ENCODE peak calls at places on chromosomes 3 and 15, in eight cellular contexts. One of them, this sample, is unnamed.

GRCh38 chr3:159824341-159824740 is 164.3 kb upstream of the IL12A start:
- DNase-seq in right cardiac atrium: no peak
- DNase-seq in tibial artery: no peak
- DNase-seq in left ventricle myocardium inferior: no peak
- DNase-seq in mammary epithelial cell: peak
- DNase-seq in colonic mucosa: peak
- DNase-seq in GM23338: no peak
- DNase-seq in psoas muscle: no peak
- DNase-seq in this sample: peak

GRCh38 chr3:120348065-120348980 is 831 bp downstream of the LRRC58 start:
- DNase-seq in right cardiac atrium: no peak
- DNase-seq in tibial artery: no peak
- DNase-seq in left ventricle myocardium inferior: no peak
- DNase-seq in mammary epithelial cell: peak
- DNase-seq in colonic mucosa: peak
- DNase-seq in GM23338: peak
- DNase-seq in psoas muscle: no peak
- DNase-seq in this sample: no peak

GRCh38 chr3:122893282-122893681 is 98.4 kb downstream of the SLC49A4 start:
- DNase-seq in right cardiac atrium: no peak
- DNase-seq in tibial artery: no peak
- DNase-seq in left ventricle myocardium inferior: no peak
- DNase-seq in mammary epithelial cell: peak
- DNase-seq in colonic mucosa: no peak
- DNase-seq in GM23338: peak
- DNase-seq in psoas muscle: no peak
- DNase-seq in this sample: no peak

GRCh38 chr15:31458591-31458990 is 132.0 kb downstream of the KLF13 start:
- DNase-seq in right cardiac atrium: no peak
- DNase-seq in tibial artery: peak
- DNase-seq in left ventricle myocardium inferior: no peak
- DNase-seq in mammary epithelial cell: no peak
- DNase-seq in colonic mucosa: no peak
- DNase-seq in GM23338: no peak
- DNase-seq in psoas muscle: no peak
- DNase-seq in this sample: no peak

GRCh38 chr15:73965094-73965729 is 26.9 kb downstream of the STOML1 start:
- DNase-seq in right cardiac atrium: no peak
- DNase-seq in tibial artery: peak
- DNase-seq in left ventricle myocardium inferior: no peak
- DNase-seq in mammary epithelial cell: no peak
- DNase-seq in colonic mucosa: no peak
- DNase-seq in GM23338: peak
- DNase-seq in psoas muscle: no peak
- DNase-seq in this sample: no peak

GRCh38 chr3:160477750-160478149 is 28.2 kb upstream of the TRIM59 start:
- DNase-seq in right cardiac atrium: no peak
- DNase-seq in tibial artery: no peak
- DNase-seq in left ventricle myocardium inferior: no peak
- DNase-seq in mammary epithelial cell: no peak
- DNase-seq in colonic mucosa: no peak
- DNase-seq in GM23338: no peak
- DNase-seq in psoas muscle: no peak
- DNase-seq in this sample: no peak

GRCh38 chr3:30826381-30827061 is 67.9 kb downstream of the GADL1 start:
- DNase-seq in right cardiac atrium: no peak
- DNase-seq in tibial artery: no peak
- DNase-seq in left ventricle myocardium inferior: no peak
- DNase-seq in mammary epithelial cell: no peak
- DNase-seq in colonic mucosa: no peak
- DNase-seq in GM23338: no peak
- DNase-seq in psoas muscle: no peak
- DNase-seq in this sample: no peak

GRCh38 chr15:79091204-79091867 is 756 bp upstream of the RASGRF1 start:
- DNase-seq in right cardiac atrium: no peak
- DNase-seq in tibial artery: peak
- DNase-seq in left ventricle myocardium inferior: no peak
- DNase-seq in mammary epithelial cell: peak
- DNase-seq in colonic mucosa: no peak
- DNase-seq in GM23338: peak
- DNase-seq in psoas muscle: no peak
- DNase-seq in this sample: no peak

GRCh38 chr15:29123171-29123570 is 146.5 kb downstream of the NSMCE3 start:
- DNase-seq in right cardiac atrium: no peak
- DNase-seq in tibial artery: no peak
- DNase-seq in left ventricle myocardium inferior: peak
- DNase-seq in mammary epithelial cell: no peak
- DNase-seq in colonic mucosa: no peak
- DNase-seq in GM23338: no peak
- DNase-seq in psoas muscle: no peak
- DNase-seq in this sample: no peak

GRCh38 chr15:67173015-67173414 is 81.4 kb downstream of the AAGAB start:
- DNase-seq in right cardiac atrium: peak
- DNase-seq in tibial artery: peak
- DNase-seq in left ventricle myocardium inferior: no peak
- DNase-seq in mammary epithelial cell: no peak
- DNase-seq in colonic mucosa: no peak
- DNase-seq in GM23338: no peak
- DNase-seq in psoas muscle: no peak
- DNase-seq in this sample: no peak

GRCh38 chr3:32963871-32964270 is 12.4 kb downstream of the CCR4 start:
- DNase-seq in right cardiac atrium: no peak
- DNase-seq in tibial artery: no peak
- DNase-seq in left ventricle myocardium inferior: no peak
- DNase-seq in mammary epithelial cell: peak
- DNase-seq in colonic mucosa: no peak
- DNase-seq in GM23338: no peak
- DNase-seq in psoas muscle: no peak
- DNase-seq in this sample: peak

GRCh38 chr3:154898916-154899315 is 181.2 kb upstream of the MME start:
- DNase-seq in right cardiac atrium: no peak
- DNase-seq in tibial artery: no peak
- DNase-seq in left ventricle myocardium inferior: no peak
- DNase-seq in mammary epithelial cell: no peak
- DNase-seq in colonic mucosa: no peak
- DNase-seq in GM23338: no peak
- DNase-seq in psoas muscle: no peak
- DNase-seq in this sample: no peak

GRCh38 chr3:168424059-168424765 is 328.5 kb upstream of the GOLIM4 start:
- DNase-seq in right cardiac atrium: no peak
- DNase-seq in tibial artery: no peak
- DNase-seq in left ventricle myocardium inferior: no peak
- DNase-seq in mammary epithelial cell: no peak
- DNase-seq in colonic mucosa: no peak
- DNase-seq in GM23338: no peak
- DNase-seq in psoas muscle: no peak
- DNase-seq in this sample: no peak

GRCh38 chr3:159879598-159879997 is 109.0 kb upstream of the IL12A start:
- DNase-seq in right cardiac atrium: no peak
- DNase-seq in tibial artery: no peak
- DNase-seq in left ventricle myocardium inferior: no peak
- DNase-seq in mammary epithelial cell: no peak
- DNase-seq in colonic mucosa: no peak
- DNase-seq in GM23338: no peak
- DNase-seq in psoas muscle: no peak
- DNase-seq in this sample: no peak

GRCh38 chr3:156409694-156410093 is 145.2 kb downstream of the SSR3 start:
- DNase-seq in right cardiac atrium: no peak
- DNase-seq in tibial artery: no peak
- DNase-seq in left ventricle myocardium inferior: no peak
- DNase-seq in mammary epithelial cell: no peak
- DNase-seq in colonic mucosa: no peak
- DNase-seq in GM23338: no peak
- DNase-seq in psoas muscle: no peak
- DNase-seq in this sample: no peak

DNA sequence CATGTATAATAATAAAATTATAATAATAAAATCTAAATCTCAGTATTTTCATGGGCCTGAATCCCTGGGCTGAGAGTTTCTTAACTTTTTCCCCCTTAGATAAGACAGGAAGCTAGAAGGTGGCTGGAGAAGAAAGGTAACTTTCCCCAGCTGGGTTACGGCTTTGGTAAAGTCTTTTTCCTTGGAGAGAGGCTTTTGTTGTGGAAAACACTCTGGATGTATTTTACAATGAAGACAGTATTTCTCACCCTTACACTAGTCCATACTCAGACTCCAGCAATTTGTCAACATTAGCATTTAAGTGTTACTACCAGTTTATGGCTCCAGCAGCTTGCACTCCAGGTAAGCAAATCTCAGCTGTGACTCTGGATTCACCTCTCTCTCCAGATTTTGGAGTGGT is 34.9 kb downstream of the APH1B start:
- DNase-seq in right cardiac atrium: no peak
- DNase-seq in tibial artery: no peak
- DNase-seq in left ventricle myocardium inferior: no peak
- DNase-seq in mammary epithelial cell: no peak
- DNase-seq in colonic mucosa: no peak
- DNase-seq in GM23338: peak
- DNase-seq in psoas muscle: no peak
- DNase-seq in this sample: no peak
- H3K27ac ChIP-seq in right cardiac atrium: no peak
- H3K27ac ChIP-seq in tibial artery: no peak
- H3K27ac ChIP-seq in left ventricle myocardium inferior: no peak
- H3K27ac ChIP-seq in mammary epithelial cell: no peak
- H3K27ac ChIP-seq in colonic mucosa: no peak
- H3K27ac ChIP-seq in GM23338: peak
- H3K27ac ChIP-seq in psoas muscle: no peak
- H3K27ac ChIP-seq in this sample: no peak

GRCh38 chr3:184378650-184379374 is 805 bp upstream of the THPO start:
- DNase-seq in right cardiac atrium: no peak
- DNase-seq in tibial artery: peak
- DNase-seq in left ventricle myocardium inferior: no peak
- DNase-seq in mammary epithelial cell: no peak
- DNase-seq in colonic mucosa: no peak
- DNase-seq in GM23338: no peak
- DNase-seq in psoas muscle: no peak
- DNase-seq in this sample: no peak

GRCh38 chr3:184379375-184380209 is at the start of gene CHRD:
- DNase-seq in right cardiac atrium: peak
- DNase-seq in tibial artery: peak
- DNase-seq in left ventricle myocardium inferior: peak
- DNase-seq in mammary epithelial cell: no peak
- DNase-seq in colonic mucosa: no peak
- DNase-seq in GM23338: no peak
- DNase-seq in psoas muscle: peak
- DNase-seq in this sample: no peak

GRCh38 chr3:184380627-184381260 is 890 bp downstream of the CHRD start:
- DNase-seq in right cardiac atrium: no peak
- DNase-seq in tibial artery: no peak
- DNase-seq in left ventricle myocardium inferior: no peak
- DNase-seq in mammary epithelial cell: no peak
- DNase-seq in colonic mucosa: no peak
- DNase-seq in GM23338: no peak
- DNase-seq in psoas muscle: no peak
- DNase-seq in this sample: no peak

GRCh38 chr3:184381261-184382224 is 1.7 kb downstream of the CHRD start:
- DNase-seq in right cardiac atrium: peak
- DNase-seq in tibial artery: peak
- DNase-seq in left ventricle myocardium inferior: peak
- DNase-seq in mammary epithelial cell: no peak
- DNase-seq in colonic mucosa: no peak
- DNase-seq in GM23338: peak
- DNase-seq in psoas muscle: peak
- DNase-seq in this sample: no peak

GRCh38 chr3:184380210-184380626 is 364 bp downstream of the CHRD start:
- DNase-seq in right cardiac atrium: peak
- DNase-seq in tibial artery: peak
- DNase-seq in left ventricle myocardium inferior: peak
- DNase-seq in mammary epithelial cell: no peak
- DNase-seq in colonic mucosa: peak
- DNase-seq in GM23338: peak
- DNase-seq in psoas muscle: peak
- DNase-seq in this sample: no peak
- H3K27ac ChIP-seq in right cardiac atrium: peak
- H3K27ac ChIP-seq in tibial artery: peak
- H3K27ac ChIP-seq in left ventricle myocardium inferior: peak
- H3K27ac ChIP-seq in mammary epithelial cell: no peak
- H3K27ac ChIP-seq in colonic mucosa: no peak
- H3K27ac ChIP-seq in GM23338: no peak
- H3K27ac ChIP-seq in psoas muscle: peak
- H3K27ac ChIP-seq in this sample: no peak

GRCh38 chr3:128081846-128082245 is 29.6 kb downstream of the SEC61A1 start:
- DNase-seq in right cardiac atrium: no peak
- DNase-seq in tibial artery: no peak
- DNase-seq in left ventricle myocardium inferior: no peak
- DNase-seq in mammary epithelial cell: peak
- DNase-seq in colonic mucosa: peak
- DNase-seq in GM23338: no peak
- DNase-seq in psoas muscle: no peak
- DNase-seq in this sample: no peak

GRCh38 chr3:128081226-128081625 is 29.0 kb downstream of the SEC61A1 start:
- DNase-seq in right cardiac atrium: peak
- DNase-seq in tibial artery: no peak
- DNase-seq in left ventricle myocardium inferior: no peak
- DNase-seq in mammary epithelial cell: no peak
- DNase-seq in colonic mucosa: no peak
- DNase-seq in GM23338: no peak
- DNase-seq in psoas muscle: no peak
- DNase-seq in this sample: no peak

GRCh38 chr3:128080323-128080898 is 28.2 kb downstream of the SEC61A1 start:
- DNase-seq in right cardiac atrium: no peak
- DNase-seq in tibial artery: no peak
- DNase-seq in left ventricle myocardium inferior: no peak
- DNase-seq in mammary epithelial cell: peak
- DNase-seq in colonic mucosa: no peak
- DNase-seq in GM23338: no peak
- DNase-seq in psoas muscle: no peak
- DNase-seq in this sample: no peak

GRCh38 chr3:128078875-128079274 is 26.6 kb downstream of the SEC61A1 start:
- DNase-seq in right cardiac atrium: peak
- DNase-seq in tibial artery: no peak
- DNase-seq in left ventricle myocardium inferior: no peak
- DNase-seq in mammary epithelial cell: no peak
- DNase-seq in colonic mucosa: no peak
- DNase-seq in GM23338: no peak
- DNase-seq in psoas muscle: no peak
- DNase-seq in this sample: no peak

GRCh38 chr3:128079823-128080222 is 27.6 kb downstream of the SEC61A1 start:
- DNase-seq in right cardiac atrium: peak
- DNase-seq in tibial artery: no peak
- DNase-seq in left ventricle myocardium inferior: no peak
- DNase-seq in mammary epithelial cell: no peak
- DNase-seq in colonic mucosa: no peak
- DNase-seq in GM23338: no peak
- DNase-seq in psoas muscle: no peak
- DNase-seq in this sample: no peak
- H3K27ac ChIP-seq in right cardiac atrium: peak
- H3K27ac ChIP-seq in tibial artery: no peak
- H3K27ac ChIP-seq in left ventricle myocardium inferior: peak
- H3K27ac ChIP-seq in mammary epithelial cell: no peak
- H3K27ac ChIP-seq in colonic mucosa: no peak
- H3K27ac ChIP-seq in GM23338: no peak
- H3K27ac ChIP-seq in psoas muscle: no peak
- H3K27ac ChIP-seq in this sample: no peak

DNA sequence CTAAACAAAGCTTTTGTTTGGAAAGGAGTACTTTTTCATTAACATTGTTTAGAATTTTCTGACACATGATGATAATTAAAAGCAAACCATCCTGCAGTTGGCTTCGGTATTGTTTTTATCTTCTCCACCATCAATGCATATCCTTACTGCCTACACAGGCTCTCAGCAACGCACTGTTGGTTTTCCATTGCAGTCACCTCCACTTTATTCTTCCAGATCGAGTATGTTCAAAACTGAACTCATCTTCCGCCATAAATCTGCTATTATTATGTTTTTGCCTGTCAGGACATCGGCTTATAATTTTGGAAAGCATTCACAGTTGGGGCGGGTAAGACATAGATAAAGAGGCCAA is 589 bp upstream of the SENP5 start:
- DNase-seq in right cardiac atrium: no peak
- DNase-seq in tibial artery: no peak
- DNase-seq in left ventricle myocardium inferior: no peak
- DNase-seq in mammary epithelial cell: no peak
- DNase-seq in colonic mucosa: peak
- DNase-seq in GM23338: no peak
- DNase-seq in psoas muscle: no peak
- DNase-seq in this sample: no peak
- H3K27ac ChIP-seq in right cardiac atrium: peak
- H3K27ac ChIP-seq in tibial artery: peak
- H3K27ac ChIP-seq in left ventricle myocardium inferior: peak
- H3K27ac ChIP-seq in mammary epithelial cell: peak
- H3K27ac ChIP-seq in colonic mucosa: peak
- H3K27ac ChIP-seq in GM23338: peak
- H3K27ac ChIP-seq in psoas muscle: peak
- H3K27ac ChIP-seq in this sample: peak